ENCODE peak calls at places on chromosomes 7 and 10, in seven cellular contexts. One of them, this sample, is unnamed.

GRCh38 chr10:43360086-43360485 is 11.3 kb upstream of the FXYD4 start:
- DNase-seq in fibroblast of lung: no peak
- DNase-seq in foreskin fibroblast: peak
- DNase-seq in psoas muscle: no peak
- DNase-seq in mesothelial cell of epicardium: no peak
- DNase-seq in thyroid gland: no peak
- DNase-seq in AG10803: no peak
- DNase-seq in this sample: no peak

GRCh38 chr7:43590862-43591550 is 8.1 kb downstream of the STK17A start:
- DNase-seq in mesothelial cell of epicardium: no peak
- DNase-seq in psoas muscle: no peak
- DNase-seq in foreskin fibroblast: no peak
- DNase-seq in thyroid gland: no peak
- DNase-seq in AG10803: no peak
- DNase-seq in fibroblast of lung: no peak
- DNase-seq in this sample: no peak

GRCh38 chr10:79097021-79097695 is 28.4 kb downstream of the ZMIZ1 start:
- DNase-seq in fibroblast of lung: peak
- DNase-seq in mesothelial cell of epicardium: no peak
- DNase-seq in AG10803: no peak
- DNase-seq in thyroid gland: no peak
- DNase-seq in foreskin fibroblast: peak
- DNase-seq in psoas muscle: no peak
- DNase-seq in this sample: no peak

GRCh38 chr10:3206516-3207157 is 34.1 kb upstream of the PITRM1 start:
- DNase-seq in thyroid gland: no peak
- DNase-seq in mesothelial cell of epicardium: no peak
- DNase-seq in AG10803: peak
- DNase-seq in foreskin fibroblast: peak
- DNase-seq in psoas muscle: no peak
- DNase-seq in fibroblast of lung: no peak
- DNase-seq in this sample: no peak

GRCh38 chr10:17453377-17454091 is 861 bp downstream of the ST8SIA6 start:
- DNase-seq in fibroblast of lung: peak
- DNase-seq in AG10803: peak
- DNase-seq in psoas muscle: peak
- DNase-seq in thyroid gland: peak
- DNase-seq in foreskin fibroblast: peak
- DNase-seq in mesothelial cell of epicardium: peak
- DNase-seq in this sample: peak

GRCh38 chr10:17561131-17561530 is 56.0 kb downstream of the HACD1 start:
- DNase-seq in mesothelial cell of epicardium: no peak
- DNase-seq in foreskin fibroblast: no peak
- DNase-seq in thyroid gland: no peak
- DNase-seq in psoas muscle: no peak
- DNase-seq in AG10803: peak
- DNase-seq in fibroblast of lung: peak
- DNase-seq in this sample: no peak

GRCh38 chr10:72659694-72660093 is 32.2 kb upstream of the MCU start:
- DNase-seq in thyroid gland: no peak
- DNase-seq in AG10803: no peak
- DNase-seq in foreskin fibroblast: no peak
- DNase-seq in fibroblast of lung: no peak
- DNase-seq in psoas muscle: no peak
- DNase-seq in mesothelial cell of epicardium: no peak
- DNase-seq in this sample: no peak

GRCh38 chr7:129786825-129787563 is 165.8 kb downstream of the UBE2H start:
- DNase-seq in mesothelial cell of epicardium: no peak
- DNase-seq in AG10803: no peak
- DNase-seq in thyroid gland: no peak
- DNase-seq in psoas muscle: no peak
- DNase-seq in foreskin fibroblast: no peak
- DNase-seq in fibroblast of lung: no peak
- DNase-seq in this sample: no peak

GRCh38 chr10:132967540-132967939 is 25.2 kb upstream of the CFAP46 start:
- DNase-seq in mesothelial cell of epicardium: no peak
- DNase-seq in foreskin fibroblast: no peak
- DNase-seq in fibroblast of lung: no peak
- DNase-seq in AG10803: no peak
- DNase-seq in thyroid gland: no peak
- DNase-seq in psoas muscle: no peak
- DNase-seq in this sample: no peak

GRCh38 chr10:28897617-28898464 is 220.5 kb downstream of the BAMBI start:
- DNase-seq in psoas muscle: no peak
- DNase-seq in mesothelial cell of epicardium: no peak
- DNase-seq in foreskin fibroblast: no peak
- DNase-seq in thyroid gland: peak
- DNase-seq in AG10803: no peak
- DNase-seq in fibroblast of lung: no peak
- DNase-seq in this sample: no peak

DNA sequence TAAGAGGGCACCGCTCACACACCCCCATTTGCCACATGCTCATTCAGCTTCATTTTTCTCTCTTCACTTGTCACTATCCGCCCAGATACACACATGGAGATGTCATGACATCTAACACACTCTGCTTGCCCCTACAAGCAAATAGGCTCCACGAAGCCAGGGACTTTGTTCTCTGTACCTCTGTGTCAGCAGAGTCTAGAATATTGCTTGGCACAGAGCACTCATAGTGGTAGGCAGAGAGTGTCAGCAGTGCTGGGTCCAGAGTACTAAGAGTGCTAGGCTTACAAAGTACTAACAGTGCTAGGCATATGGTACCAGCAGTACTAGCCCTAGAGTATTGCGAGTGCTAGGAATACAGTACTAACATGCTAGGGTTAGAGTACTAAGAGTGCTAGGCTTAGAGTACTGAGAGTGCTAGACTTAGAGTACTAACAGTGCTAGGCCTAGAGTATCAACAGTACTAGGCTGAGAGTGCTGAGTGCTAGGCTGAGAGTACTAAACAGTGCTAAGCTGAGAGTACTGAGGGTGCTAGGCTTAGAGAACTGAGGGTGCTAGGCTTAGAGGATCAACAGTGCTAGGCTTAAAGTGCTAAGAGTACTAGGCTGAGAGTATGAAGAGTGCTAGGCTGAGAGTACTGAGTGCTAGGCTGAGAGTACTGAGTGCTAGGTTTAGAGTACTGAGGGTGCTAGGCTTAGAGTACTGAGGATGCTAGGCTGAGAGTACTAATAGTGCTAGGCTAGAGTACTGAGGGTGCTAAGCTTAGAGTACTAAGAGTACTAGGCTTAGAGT is 166.1 kb downstream of the PRKAG2 start:
- DNase-seq in mesothelial cell of epicardium: no peak
- DNase-seq in psoas muscle: no peak
- DNase-seq in AG10803: no peak
- DNase-seq in thyroid gland: no peak
- DNase-seq in fibroblast of lung: no peak
- DNase-seq in foreskin fibroblast: no peak
- DNase-seq in this sample: no peak
- TF ChIP-seq CTCF in mesothelial cell of epicardium: no peak
- TF ChIP-seq CTCF in psoas muscle: no peak
- TF ChIP-seq CTCF in AG10803: no peak
- TF ChIP-seq CTCF in thyroid gland: no peak
- TF ChIP-seq CTCF in fibroblast of lung: no peak
- TF ChIP-seq CTCF in foreskin fibroblast: no peak
- TF ChIP-seq CTCF in this sample: no peak

GRCh38 chr10:109852004-109852717 is 71.2 kb downstream of the XPNPEP1 start:
- DNase-seq in foreskin fibroblast: peak
- DNase-seq in AG10803: peak
- DNase-seq in psoas muscle: peak
- DNase-seq in fibroblast of lung: peak
- DNase-seq in mesothelial cell of epicardium: peak
- DNase-seq in thyroid gland: peak
- DNase-seq in this sample: peak

GRCh38 chr10:109853922-109854321 is 69.4 kb downstream of the XPNPEP1 start:
- DNase-seq in AG10803: no peak
- DNase-seq in psoas muscle: no peak
- DNase-seq in mesothelial cell of epicardium: no peak
- DNase-seq in foreskin fibroblast: no peak
- DNase-seq in fibroblast of lung: no peak
- DNase-seq in thyroid gland: no peak
- DNase-seq in this sample: no peak

GRCh38 chr10:109851595-109851994 is 71.7 kb downstream of the XPNPEP1 start:
- DNase-seq in mesothelial cell of epicardium: no peak
- DNase-seq in fibroblast of lung: no peak
- DNase-seq in foreskin fibroblast: no peak
- DNase-seq in thyroid gland: no peak
- DNase-seq in psoas muscle: no peak
- DNase-seq in AG10803: no peak
- DNase-seq in this sample: no peak

GRCh38 chr10:109855746-109856145 is 67.6 kb downstream of the XPNPEP1 start:
- DNase-seq in foreskin fibroblast: no peak
- DNase-seq in mesothelial cell of epicardium: no peak
- DNase-seq in psoas muscle: no peak
- DNase-seq in thyroid gland: no peak
- DNase-seq in AG10803: no peak
- DNase-seq in fibroblast of lung: no peak
- DNase-seq in this sample: no peak

DNA sequence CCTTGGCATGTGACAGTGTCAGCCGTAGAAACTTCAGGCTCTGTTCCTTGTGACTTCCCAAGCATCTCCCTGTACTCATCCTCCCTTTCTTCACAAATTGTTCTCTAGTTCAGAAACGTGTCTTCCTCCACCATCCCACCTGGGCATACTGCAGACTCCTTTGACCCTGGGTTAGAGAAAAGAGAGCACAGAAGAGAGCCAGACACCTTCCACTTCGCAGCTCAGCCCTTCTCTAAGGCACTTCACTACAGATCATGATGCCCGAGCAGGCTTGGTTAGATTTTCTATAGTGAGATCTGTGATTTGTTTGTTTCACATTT is 70.6 kb downstream of the XPNPEP1 start:
- DNase-seq in foreskin fibroblast: no peak
- DNase-seq in fibroblast of lung: no peak
- DNase-seq in mesothelial cell of epicardium: no peak
- DNase-seq in psoas muscle: no peak
- DNase-seq in thyroid gland: no peak
- DNase-seq in AG10803: no peak
- DNase-seq in this sample: no peak
- TF ChIP-seq CTCF in foreskin fibroblast: no peak
- TF ChIP-seq CTCF in fibroblast of lung: no peak
- TF ChIP-seq CTCF in mesothelial cell of epicardium: no peak
- TF ChIP-seq CTCF in psoas muscle: no peak
- TF ChIP-seq CTCF in thyroid gland: no peak
- TF ChIP-seq CTCF in AG10803: no peak
- TF ChIP-seq CTCF in this sample: peak

GRCh38 chr7:92778972-92779371 is 57.4 kb downstream of the CDK6 start:
- DNase-seq in fibroblast of lung: peak
- DNase-seq in thyroid gland: peak
- DNase-seq in AG10803: peak
- DNase-seq in foreskin fibroblast: peak
- DNase-seq in psoas muscle: peak
- DNase-seq in mesothelial cell of epicardium: no peak
- DNase-seq in this sample: no peak
- TF ChIP-seq CTCF in fibroblast of lung: no peak
- TF ChIP-seq CTCF in thyroid gland: no peak
- TF ChIP-seq CTCF in AG10803: peak
- TF ChIP-seq CTCF in foreskin fibroblast: no peak
- TF ChIP-seq CTCF in psoas muscle: no peak
- TF ChIP-seq CTCF in mesothelial cell of epicardium: no peak
- TF ChIP-seq CTCF in this sample: no peak

DNA sequence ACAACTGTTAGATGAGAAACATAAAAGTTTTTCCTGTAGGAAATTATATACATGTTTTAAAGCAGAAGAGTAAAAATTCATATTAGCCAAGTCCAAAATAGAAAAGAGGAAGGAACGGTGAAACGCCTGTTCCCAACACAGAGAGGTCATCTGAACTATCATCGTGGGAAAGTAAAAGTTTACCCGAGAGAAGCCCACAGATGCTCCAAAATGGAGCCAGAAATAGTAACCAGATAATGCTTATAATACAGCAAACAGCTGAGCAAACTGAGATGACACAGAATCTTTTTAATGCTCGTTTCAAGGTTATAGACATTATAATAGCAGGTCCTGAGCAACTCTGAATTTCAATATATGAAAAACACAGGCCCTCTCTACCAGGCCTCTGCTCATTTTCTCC is 24.5 kb downstream of the FRMD4A start:
- DNase-seq in AG10803: no peak
- DNase-seq in psoas muscle: no peak
- DNase-seq in foreskin fibroblast: no peak
- DNase-seq in thyroid gland: no peak
- DNase-seq in fibroblast of lung: no peak
- DNase-seq in mesothelial cell of epicardium: no peak
- DNase-seq in this sample: no peak
- TF ChIP-seq CTCF in AG10803: no peak
- TF ChIP-seq CTCF in psoas muscle: no peak
- TF ChIP-seq CTCF in foreskin fibroblast: no peak
- TF ChIP-seq CTCF in thyroid gland: no peak
- TF ChIP-seq CTCF in fibroblast of lung: no peak
- TF ChIP-seq CTCF in mesothelial cell of epicardium: no peak
- TF ChIP-seq CTCF in this sample: no peak

GRCh38 chr10:112628951-112629604 is 182.1 kb downstream of the VTI1A start:
- DNase-seq in AG10803: no peak
- DNase-seq in psoas muscle: no peak
- DNase-seq in foreskin fibroblast: no peak
- DNase-seq in fibroblast of lung: no peak
- DNase-seq in thyroid gland: no peak
- DNase-seq in mesothelial cell of epicardium: no peak
- DNase-seq in this sample: no peak

GRCh38 chr10:112634096-112634830 is 187.2 kb downstream of the VTI1A start:
- DNase-seq in thyroid gland: no peak
- DNase-seq in mesothelial cell of epicardium: no peak
- DNase-seq in fibroblast of lung: peak
- DNase-seq in psoas muscle: no peak
- DNase-seq in AG10803: peak
- DNase-seq in foreskin fibroblast: peak
- DNase-seq in this sample: no peak

GRCh38 chr10:112631501-112632410 is 184.7 kb downstream of the VTI1A start:
- DNase-seq in fibroblast of lung: peak
- DNase-seq in foreskin fibroblast: peak
- DNase-seq in thyroid gland: no peak
- DNase-seq in psoas muscle: no peak
- DNase-seq in AG10803: no peak
- DNase-seq in mesothelial cell of epicardium: no peak
- DNase-seq in this sample: no peak
- TF ChIP-seq CTCF in fibroblast of lung: no peak
- TF ChIP-seq CTCF in foreskin fibroblast: no peak
- TF ChIP-seq CTCF in thyroid gland: no peak
- TF ChIP-seq CTCF in psoas muscle: no peak
- TF ChIP-seq CTCF in AG10803: no peak
- TF ChIP-seq CTCF in mesothelial cell of epicardium: no peak
- TF ChIP-seq CTCF in this sample: peak

DNA sequence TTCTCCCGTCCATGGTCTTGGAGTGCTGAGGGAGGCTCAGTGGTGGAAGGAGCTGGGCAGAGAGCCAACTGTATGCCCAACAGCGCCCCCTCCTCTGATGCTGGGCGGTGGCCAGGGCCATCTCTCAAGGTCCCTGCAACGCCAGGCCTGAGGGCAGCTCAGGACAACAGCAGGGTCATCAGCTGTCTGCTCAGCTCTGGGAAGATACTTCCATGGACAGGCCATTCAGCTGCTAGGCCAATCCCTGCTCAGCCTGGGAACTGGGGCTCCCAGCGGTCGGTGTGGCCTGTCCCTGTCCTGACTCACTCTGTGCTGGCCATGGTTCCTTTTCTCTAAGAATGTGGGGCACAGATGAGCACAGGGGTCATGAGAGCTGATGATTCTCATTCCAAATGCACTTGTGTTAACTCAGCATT is 72.8 kb downstream of the ADCY1 start:
- DNase-seq in fibroblast of lung: no peak
- DNase-seq in foreskin fibroblast: peak
- DNase-seq in psoas muscle: no peak
- DNase-seq in AG10803: peak
- DNase-seq in thyroid gland: no peak
- DNase-seq in mesothelial cell of epicardium: no peak
- DNase-seq in this sample: no peak
- TF ChIP-seq CTCF in fibroblast of lung: no peak
- TF ChIP-seq CTCF in foreskin fibroblast: no peak
- TF ChIP-seq CTCF in psoas muscle: no peak
- TF ChIP-seq CTCF in AG10803: no peak
- TF ChIP-seq CTCF in thyroid gland: no peak
- TF ChIP-seq CTCF in mesothelial cell of epicardium: no peak
- TF ChIP-seq CTCF in this sample: no peak